ENCODE peak calls at places on chromosomes 4 and X, in four cellular contexts. One of them, this sample, is unnamed.
A peak's percentile ranks its signal among the peaks of the same experiment; 100 is the strongest.

GRCh38 chr4:157127571-157127970 is 51.6 kb downstream of the GLRB start:
- DNase-seq in BJ: no peak
- DNase-seq in IMR-90: no peak
- DNase-seq in effector CD4-positive, alpha-beta T cell: no peak
- DNase-seq in this sample: no peak

GRCh38 chrX:132751043-132751690 is 207.3 kb downstream of the HS6ST2 start:
- DNase-seq in BJ: no peak
- DNase-seq in IMR-90: no peak
- DNase-seq in effector CD4-positive, alpha-beta T cell: no peak
- DNase-seq in this sample: no peak

GRCh38 chrX:109684136-109684535 is 48.9 kb downstream of the ACSL4 start:
- DNase-seq in BJ: no peak
- DNase-seq in IMR-90: peak; percentile 19
- DNase-seq in effector CD4-positive, alpha-beta T cell: no peak
- DNase-seq in this sample: no peak

GRCh38 chr4:102627831-102628523 is 126.8 kb downstream of the NFKB1 start:
- DNase-seq in BJ: no peak
- DNase-seq in IMR-90: peak; percentile 79
- DNase-seq in effector CD4-positive, alpha-beta T cell: no peak
- DNase-seq in this sample: no peak

GRCh38 chr4:98583265-98583664 is 75.1 kb downstream of the TSPAN5 start:
- DNase-seq in BJ: no peak
- DNase-seq in IMR-90: no peak
- DNase-seq in effector CD4-positive, alpha-beta T cell: no peak
- DNase-seq in this sample: no peak

GRCh38 chrX:39936886-39937770 is 160.6 kb downstream of the BCOR start:
- DNase-seq in BJ: no peak
- DNase-seq in IMR-90: no peak
- DNase-seq in effector CD4-positive, alpha-beta T cell: no peak
- DNase-seq in this sample: no peak

GRCh38 chr4:81040175-81040659 is 9.7 kb downstream of the BMP3 start:
- DNase-seq in BJ: no peak
- DNase-seq in IMR-90: peak; percentile 35
- DNase-seq in effector CD4-positive, alpha-beta T cell: no peak
- DNase-seq in this sample: peak; percentile 20

GRCh38 chr4:76821661-76822060 is 76.3 kb downstream of the SOWAHB start:
- DNase-seq in BJ: peak; percentile 79
- DNase-seq in IMR-90: peak; percentile 78
- DNase-seq in effector CD4-positive, alpha-beta T cell: no peak
- DNase-seq in this sample: no peak

GRCh38 chrX:11733614-11734013 is 24.4 kb upstream of the MSL3 start:
- DNase-seq in BJ: no peak
- DNase-seq in IMR-90: no peak
- DNase-seq in effector CD4-positive, alpha-beta T cell: no peak
- DNase-seq in this sample: no peak

GRCh38 chr4:30443289-30443688 is 276.9 kb upstream of the PCDH7 start:
- DNase-seq in BJ: no peak
- DNase-seq in IMR-90: no peak
- DNase-seq in effector CD4-positive, alpha-beta T cell: no peak
- DNase-seq in this sample: no peak

GRCh38 chrX:43731086-43731485 is 75.0 kb downstream of the MAOA start:
- DNase-seq in BJ: no peak
- DNase-seq in IMR-90: no peak
- DNase-seq in effector CD4-positive, alpha-beta T cell: no peak
- DNase-seq in this sample: no peak

GRCh38 chr4:3420606-3420955 is 21.2 kb upstream of the HGFAC start:
- DNase-seq in BJ: no peak
- DNase-seq in IMR-90: no peak
- DNase-seq in effector CD4-positive, alpha-beta T cell: no peak
- DNase-seq in this sample: no peak